ENCODE peak calls at places on chromosomes 2 and 18, in four cellular contexts. M is CD4-positive, alpha-beta T cell; F is fibroblast of pulmonary artery; X is fibroblast of lung. J is an unnamed sample.

GRCh38 chr18:64260810-64261209 is 111.9 kb upstream of the LINC00305 start:
- DNase-seq in F (no peak), X (no peak), M (no peak), J (no peak)

GRCh38 chr2:215617060-215617824 is 181.4 kb upstream of the FN1 start:
- DNase-seq in M (no peak), X (no peak), F (no peak), J (no peak)

GRCh38 chr2:229090231-229090630 is 180.9 kb downstream of the PID1 start:
- DNase-seq in M (no peak), F (no peak), X (peak), J (no peak)

GRCh38 chr18:35049111-35050003 is 8.1 kb downstream of the MAPRE2 start:
- DNase-seq in X (no peak), M (no peak), F (no peak), J (no peak)

GRCh38 chr2:8378016-8378810 is 303.6 kb upstream of the ID2 start:
- DNase-seq in M (no peak), F (no peak), X (no peak), J (no peak)

GRCh38 chr2:104599802-104600510 is 254.0 kb upstream of the POU3F3 start:
- DNase-seq in F (peak), X (no peak), M (no peak), J (no peak)

GRCh38 chr2:227295806-227296205 is 29.2 kb upstream of the MFF start:
- DNase-seq in M (no peak), F (no peak), X (no peak), J (no peak)

GRCh38 chr18:57998461-57998860 is 45.6 kb upstream of the NEDD4L start:
- DNase-seq in F (no peak), X (no peak), M (no peak), J (no peak)

GRCh38 chr2:217935901-217936684 is 66.7 kb downstream of the TNS1 start:
- DNase-seq in F (peak), M (no peak), X (peak), J (no peak)

GRCh38 chr2:67776276-67776675 is 286.5 kb downstream of the C1D start:
- DNase-seq in X (no peak), F (no peak), M (no peak), J (no peak)

GRCh38 chr2:170324640-170325046 is 146.7 kb downstream of the MYO3B start:
- DNase-seq in X (peak), F (peak), M (no peak), J (peak)

GRCh38 chr2:195606179-195606578 is 50.8 kb upstream of the SLC39A10 start:
- DNase-seq in M (no peak), X (no peak), F (no peak), J (no peak)

GRCh38 chr2:71555798-71556454 is 102.6 kb downstream of the DYSF start:
- DNase-seq in M (no peak), F (no peak), X (no peak), J (no peak)

GRCh38 chr2:97360202-97360601 is 229.5 kb downstream of the ANKRD36B start:
- DNase-seq in X (no peak), F (no peak), M (no peak), J (no peak)

GRCh38 chr2:80120866-80121265 is 183.7 kb downstream of the LRRTM1 start:
- DNase-seq in F (no peak), X (no peak), M (no peak), J (no peak)

GRCh38 chr18:63730788-63731187 is 28.0 kb downstream of the SERPINB11 start:
- DNase-seq in M (no peak), X (no peak), F (no peak), J (no peak)

GRCh38 chr2:62897187-62897827 is 153.3 kb upstream of the OTX1 start:
- DNase-seq in F (no peak), X (no peak), M (no peak), J (no peak)

GRCh38 chr18:10838594-10838993 is 310.8 kb downstream of the PIEZO2 start:
- DNase-seq in X (peak), F (peak), M (no peak), J (no peak)

GRCh38 chr2:226788881-226789485 is 10.6 kb downstream of the IRS1 start:
- DNase-seq in M (no peak), X (peak), F (peak), J (no peak)

DNA sequence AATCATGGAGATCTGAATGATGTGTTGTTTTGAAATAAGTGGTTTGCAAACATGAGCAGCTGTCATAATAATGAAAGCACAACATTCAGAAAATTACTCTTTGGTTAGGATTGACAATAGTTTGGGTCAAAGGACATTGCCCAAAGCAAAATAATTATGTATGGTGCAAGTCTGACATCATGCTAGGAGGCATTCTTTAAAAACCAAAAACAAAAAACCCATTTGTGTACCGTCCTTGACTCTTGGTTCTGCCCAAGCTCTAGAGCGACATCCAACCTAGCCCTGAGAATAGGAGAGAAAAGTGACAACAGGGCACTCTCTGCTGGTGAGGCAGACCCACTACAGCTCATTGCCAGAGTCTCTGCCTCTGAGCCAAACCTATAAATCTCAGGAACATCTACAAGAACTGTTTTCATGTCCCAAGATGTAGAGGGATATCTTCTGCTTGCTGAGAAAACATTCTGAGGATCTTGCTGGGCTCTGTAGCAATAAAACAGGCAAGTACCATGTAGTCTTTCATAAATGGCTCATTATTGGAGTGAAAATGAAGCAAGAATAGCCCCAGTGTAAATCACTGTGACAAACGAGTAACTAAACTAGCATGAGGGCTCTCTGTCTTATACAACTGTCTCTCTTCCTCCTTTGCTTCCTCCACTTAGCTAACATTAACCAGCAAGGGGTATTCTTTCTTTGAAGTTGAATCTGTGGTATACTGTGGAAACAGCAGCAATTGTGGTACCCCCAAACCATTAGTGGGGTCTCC is 266.8 kb upstream of the CXCR4 start:
- DNase-seq in F (peak), M (peak), X (peak), J (no peak)
- TF ChIP-seq CTCF in F (peak), M (peak), X (peak), J (peak)

DNA sequence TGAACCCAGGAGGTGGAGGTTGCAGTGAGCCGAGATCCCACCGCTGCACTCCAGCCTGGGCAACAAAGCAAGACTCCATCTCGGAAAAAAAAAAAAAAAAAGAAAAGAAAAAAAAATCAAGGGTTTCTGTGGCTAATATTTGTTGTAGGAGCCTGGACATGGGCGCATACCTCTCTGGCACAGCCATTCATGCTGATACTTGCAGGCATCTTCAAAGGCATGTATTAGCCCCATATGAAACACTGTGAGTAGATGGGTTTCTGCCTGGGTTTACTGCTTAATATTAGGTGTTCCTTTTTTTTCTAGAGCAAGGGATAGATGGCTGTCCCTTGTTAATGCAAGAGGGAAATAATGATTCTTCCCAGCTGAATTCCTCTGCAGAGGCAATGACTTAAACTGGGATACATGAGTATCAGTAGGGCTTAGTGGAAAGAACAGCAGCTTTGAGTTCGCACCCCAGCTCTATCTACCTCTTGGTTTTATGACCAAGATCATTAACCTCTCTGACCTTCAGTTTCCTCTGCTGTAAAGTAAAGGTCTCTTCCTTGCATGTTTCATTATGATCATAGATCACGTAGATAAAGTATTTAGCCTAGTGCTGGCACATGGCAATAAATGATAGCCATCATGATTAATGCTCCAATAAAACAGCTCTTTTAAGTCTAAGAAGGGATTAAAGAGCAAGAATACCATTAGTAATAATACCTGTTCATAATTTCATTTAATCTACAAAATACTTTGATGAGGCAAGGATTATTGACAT is 4.5 kb upstream of the ATL2 start:
- DNase-seq in F (no peak), M (no peak), X (no peak), J (no peak)
- TF ChIP-seq CTCF in F (no peak), M (no peak), X (no peak), J (no peak)

GRCh38 chr2:44247924-44248323 is 27.4 kb upstream of the SLC3A1 start:
- DNase-seq in F (no peak), M (no peak), X (no peak), J (no peak)
- TF ChIP-seq CTCF in F (no peak), M (no peak), X (no peak), J (no peak)

DNA sequence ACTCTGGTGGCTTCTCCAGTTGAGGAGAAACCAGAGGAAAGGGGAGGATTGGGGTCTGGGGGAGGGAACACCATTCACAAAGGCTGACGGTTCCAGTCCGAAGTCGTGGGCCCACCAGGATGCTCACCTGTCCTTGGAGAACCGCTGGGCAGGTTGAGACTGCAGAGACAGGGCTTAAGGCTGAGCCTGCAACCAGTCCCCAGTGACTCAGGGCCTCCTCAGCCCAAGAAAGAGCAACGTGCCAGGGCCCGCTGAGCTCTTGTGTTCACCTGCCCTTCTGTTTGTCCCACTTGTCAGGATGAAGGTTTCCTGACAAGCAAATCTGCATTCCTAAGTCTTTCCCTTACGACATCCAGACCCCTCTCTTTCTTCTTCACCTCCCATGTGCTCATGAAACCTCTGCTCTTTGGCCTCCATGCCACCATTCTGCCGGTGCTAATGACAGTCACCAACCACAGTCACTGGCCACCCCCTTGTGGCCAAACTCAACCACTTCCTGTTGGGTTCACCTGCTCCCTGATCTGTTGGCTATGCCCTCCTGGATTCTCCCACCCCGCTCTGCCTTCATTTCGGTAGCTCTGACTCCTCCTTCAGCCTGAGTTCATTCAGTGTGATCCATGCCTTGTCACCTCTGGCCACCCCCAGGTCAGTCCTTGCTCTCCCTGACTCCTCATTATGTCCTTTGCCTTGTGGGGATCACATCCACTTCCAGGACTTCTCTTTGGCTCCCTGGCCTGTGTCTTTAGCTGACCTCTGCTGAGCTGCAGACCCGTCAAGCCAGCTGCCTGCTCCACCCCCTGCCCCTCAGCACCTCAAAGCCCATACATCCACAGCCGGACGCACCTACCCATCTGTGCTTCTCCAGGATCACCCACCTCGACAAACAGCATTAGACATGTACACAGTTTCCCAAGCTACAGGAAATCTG is 17.6 kb downstream of the EMX1 start:
- DNase-seq in F (no peak), X (no peak), M (no peak), J (no peak)
- TF ChIP-seq CTCF in F (peak), X (no peak), M (no peak), J (peak)

GRCh38 chr2:155364766-155365165 is 666.3 kb downstream of the KCNJ3 start:
- DNase-seq in M (no peak), F (no peak), X (no peak), J (no peak)
- TF ChIP-seq CTCF in M (no peak), F (no peak), X (no peak), J (no peak)

GRCh38 chr2:199449455-199449854 is 8.3 kb downstream of the SATB2 start:
- DNase-seq in X (no peak), F (no peak), M (no peak), J (no peak)
- TF ChIP-seq CTCF in X (no peak), F (no peak), M (no peak), J (no peak)

GRCh38 chr2:138818479-138818878 is 38.3 kb upstream of the NXPH2 start:
- DNase-seq in M (no peak), F (no peak), X (no peak), J (no peak)

GRCh38 chr2:138819964-138820363 is 39.8 kb upstream of the NXPH2 start:
- DNase-seq in M (no peak), X (no peak), F (no peak), J (no peak)

GRCh38 chr2:138811454-138811853 is 31.3 kb upstream of the NXPH2 start:
- DNase-seq in M (no peak), X (no peak), F (no peak), J (no peak)

DNA sequence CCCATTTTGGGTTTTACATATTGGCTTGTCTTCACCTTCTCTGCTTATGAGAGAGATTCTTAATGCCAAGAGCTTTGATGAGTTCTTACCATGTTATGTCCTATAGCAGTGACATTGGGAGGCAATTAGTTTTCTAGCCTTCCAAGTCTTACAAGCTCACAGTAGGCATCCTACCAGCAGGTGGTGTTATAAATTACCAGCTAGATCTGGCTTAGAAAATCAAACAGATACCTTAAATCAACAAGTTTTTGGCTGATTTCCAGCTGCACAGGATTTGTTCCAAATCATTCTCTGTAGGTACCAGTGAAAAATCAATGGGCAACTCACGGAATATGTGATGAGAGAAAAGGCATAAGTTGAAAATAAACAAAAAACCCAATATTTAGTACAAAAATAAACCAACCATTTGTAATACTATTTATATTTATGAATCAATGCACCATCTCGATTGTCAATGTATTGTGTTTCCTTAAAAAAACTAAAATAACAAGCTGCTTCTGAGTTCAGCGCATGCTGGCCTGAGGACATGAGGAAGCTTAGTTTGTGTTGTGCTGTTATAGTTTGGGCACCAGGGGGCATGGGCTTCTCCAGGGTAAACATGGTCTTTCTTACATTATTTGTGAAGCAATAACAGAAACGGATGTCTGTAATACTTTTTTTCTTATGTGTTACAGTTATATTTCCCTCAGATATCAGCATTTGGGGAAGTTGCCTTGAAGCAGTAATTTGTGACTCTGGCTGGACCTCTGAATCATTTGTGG is 34.1 kb upstream of the NXPH2 start:
- DNase-seq in X (no peak), M (no peak), F (no peak), J (no peak)
- TF ChIP-seq CTCF in X (peak), M (no peak), F (peak), J (peak)

GRCh38 chr18:28134774-28135173 is 42.2 kb downstream of the CDH2 start:
- DNase-seq in X (no peak), F (no peak), M (no peak), J (no peak)
- TF ChIP-seq CTCF in X (no peak), F (no peak), M (no peak), J (no peak)

GRCh38 chr2:18980104-18980777 is 378.2 kb downstream of the OSR1 start:
- DNase-seq in X (no peak), M (no peak), F (no peak), J (no peak)
- TF ChIP-seq CTCF in X (no peak), M (no peak), F (no peak), J (no peak)

GRCh38 chr2:181240844-181241243 is 216.3 kb upstream of the ITGA4 start:
- DNase-seq in X (no peak), F (no peak), M (no peak), J (no peak)

GRCh38 chr2:181235683-181236459 is 221.3 kb upstream of the ITGA4 start:
- DNase-seq in F (no peak), M (no peak), X (no peak), J (no peak)

GRCh38 chr2:181243319-181243718 is 213.9 kb upstream of the ITGA4 start:
- DNase-seq in F (no peak), X (no peak), M (no peak), J (no peak)

GRCh38 chr2:181241366-181241765 is 215.8 kb upstream of the ITGA4 start:
- DNase-seq in M (no peak), F (no peak), X (no peak), J (no peak)

GRCh38 chr2:181239400-181239799 is 217.8 kb upstream of the ITGA4 start:
- DNase-seq in X (peak), F (peak), M (no peak), J (no peak)
- TF ChIP-seq CTCF in X (no peak), F (no peak), M (no peak), J (peak)

J was measured in neural crest cell.